ENCODE peak calls at places on chromosomes 11 and 22, in six cellular contexts. C is HCT116, S is SK-N-SH, N is HepG2, P is K562, T is H1. G is an unnamed sample.
A peak's percentile ranks its signal among the peaks of the same experiment; 100 is the strongest.

GRCh38 chr22:50670513-50670912 is 2.1 kb upstream of the SHANK3 start:
- DNase-seq in C (no peak), S (no peak), N (no peak), P (no peak), T (no peak), G (no peak)

GRCh38 chr11:47433157-47433556 is 6.9 kb upstream of the PSMC3 start:
- DNase-seq in C (no peak), S (no peak), N (peak; percentile 27), P (no peak), T (no peak), G (no peak)

GRCh38 chr11:114496915-114497314 is 57.6 kb downstream of the REXO2 start:
- DNase-seq in C (no peak), S (no peak), N (no peak), P (no peak), T (no peak), G (no peak)

GRCh38 chr11:112499153-112499907 is 238.7 kb upstream of the PLET1 start:
- DNase-seq in C (no peak), S (no peak), N (no peak), P (no peak), T (peak; percentile 49), G (no peak)

GRCh38 chr11:6205366-6205765 is at the start of gene C11orf42:
- DNase-seq in C (no peak), S (no peak), N (no peak), P (no peak), T (no peak), G (no peak)

GRCh38 chr11:96607890-96608558 is 218.2 kb downstream of the JRKL start:
- DNase-seq in C (no peak), S (no peak), N (no peak), P (no peak), T (no peak), G (no peak)

GRCh38 chr11:62716206-62716605 is 8.7 kb downstream of the GNG3 start:
- DNase-seq in C (no peak), S (no peak), N (no peak), P (no peak), T (no peak), G (no peak)

GRCh38 chr22:43967069-43967468 is 11.8 kb downstream of the SAMM50 start:
- DNase-seq in C (no peak), S (no peak), N (no peak), P (no peak), T (no peak), G (no peak)

GRCh38 chr22:37894939-37895670 is 11.0 kb upstream of the MICALL1 start:
- DNase-seq in C (no peak), S (no peak), N (no peak), P (no peak), T (peak; percentile 65), G (no peak)

GRCh38 chr11:45885921-45886721 is 670 bp downstream of the MAPK8IP1 start:
- DNase-seq in C (no peak), S (peak; percentile 78), N (no peak), P (no peak), T (peak; percentile 80), G (no peak)

GRCh38 chr22:30270841-30271240 is 4.2 kb upstream of the OSM start:
- DNase-seq in C (no peak), S (no peak), N (no peak), P (peak; percentile 59), T (no peak), G (no peak)

GRCh38 chr22:49396817-49397216 is 430.9 kb downstream of the BRD1 start:
- DNase-seq in C (no peak), S (no peak), N (no peak), P (no peak), T (no peak), G (no peak)

GRCh38 chr11:35751664-35752061 is 89.1 kb downstream of the TRIM44 start:
- DNase-seq in C (no peak), S (no peak), N (no peak), P (no peak), T (no peak), G (no peak)

GRCh38 chr11:15370774-15371173 is 256.1 kb downstream of the INSC start:
- DNase-seq in C (no peak), S (no peak), N (no peak), P (no peak), T (no peak), G (no peak)

GRCh38 chr11:68438658-68439259 is 21.8 kb upstream of the PPP6R3 start:
- DNase-seq in C (no peak), S (no peak), N (no peak), P (no peak), T (no peak), G (no peak)

GRCh38 chr11:45964911-45965389 is 42.5 kb downstream of the LARGE2 start:
- DNase-seq in C (peak; percentile 49), S (peak; percentile 81), N (peak; percentile 54), P (peak; percentile 77), T (peak; percentile 70), G (peak; percentile 63)

DNA sequence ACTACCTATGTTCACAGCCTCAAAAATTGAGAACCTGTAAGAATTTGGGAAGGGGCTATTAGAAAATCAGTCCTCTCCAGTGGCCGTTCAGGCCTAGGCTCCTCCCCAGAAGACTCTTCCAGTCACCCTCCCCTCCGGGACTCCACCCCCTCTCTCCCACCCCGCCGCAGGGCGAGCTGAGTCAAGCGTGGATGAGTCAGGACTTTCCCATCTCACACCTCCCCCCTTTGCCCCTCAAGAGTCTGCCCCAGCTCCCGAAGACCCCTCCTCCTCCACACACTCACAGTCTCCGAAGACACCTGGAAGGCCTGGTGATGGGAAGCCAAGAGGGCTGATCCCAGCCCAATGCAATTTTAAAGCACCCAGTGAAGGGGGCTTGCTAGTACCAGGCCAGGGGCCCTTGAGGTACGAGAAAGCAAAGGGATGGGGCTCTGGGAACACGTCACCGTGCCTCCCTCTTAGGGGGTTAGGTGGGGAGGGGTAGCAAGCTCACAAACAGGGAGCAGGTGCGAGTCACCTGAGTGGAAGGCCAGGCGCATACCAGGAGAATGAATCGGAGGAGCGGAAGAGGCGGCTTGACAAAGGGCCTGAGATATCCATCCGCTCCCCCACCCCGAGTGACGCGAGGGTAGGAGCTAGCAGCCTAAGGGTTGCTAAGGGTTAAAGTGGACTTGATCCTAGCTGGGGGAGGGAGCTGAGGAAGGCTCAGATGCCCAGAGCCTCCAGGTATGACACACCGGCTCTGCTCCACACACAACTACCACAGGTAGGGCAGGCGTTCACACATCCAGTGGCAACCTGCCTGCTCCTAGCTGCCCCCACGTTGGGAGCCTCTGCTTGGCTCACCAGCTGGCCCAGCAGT is 13.6 kb downstream of the BCL9L start:
- DNase-seq in C (peak; percentile 96), S (no peak), N (peak; percentile 83), P (peak; percentile 81), T (peak; percentile 86), G (peak; percentile 96)
- TF ChIP-seq SIN3A in C (no peak), S (peak; percentile 15), N (no peak), P (no peak), T (peak; percentile 37), G (peak; percentile 8)

GRCh38 chr11:44812971-44813370 is 86.2 kb downstream of the TSPAN18 start:
- DNase-seq in C (no peak), S (no peak), N (no peak), P (no peak), T (no peak), G (no peak)

GRCh38 chr11:44815917-44816456 is 89.2 kb downstream of the TSPAN18 start:
- DNase-seq in C (no peak), S (no peak), N (no peak), P (no peak), T (no peak), G (no peak)

GRCh38 chr11:44811841-44812448 is 85.2 kb downstream of the TSPAN18 start:
- DNase-seq in C (no peak), S (no peak), N (no peak), P (no peak), T (no peak), G (no peak)

GRCh38 chr11:44814881-44815592 is 88.3 kb downstream of the TSPAN18 start:
- DNase-seq in C (no peak), S (no peak), N (no peak), P (no peak), T (no peak), G (no peak)

GRCh38 chr11:44813401-44813800 is 86.6 kb downstream of the TSPAN18 start:
- DNase-seq in C (no peak), S (no peak), N (no peak), P (no peak), T (no peak), G (no peak)
- TF ChIP-seq SIN3A in C (no peak), S (no peak), N (no peak), P (no peak), T (no peak), G (no peak)

GRCh38 chr11:98062714-98063113 is 958.0 kb upstream of the CNTN5 start:
- DNase-seq in C (no peak), S (no peak), N (no peak), P (no peak), T (no peak), G (no peak)

GRCh38 chr11:98069861-98070260 is 950.9 kb upstream of the CNTN5 start:
- DNase-seq in C (no peak), S (no peak), N (no peak), P (no peak), T (no peak), G (no peak)

DNA sequence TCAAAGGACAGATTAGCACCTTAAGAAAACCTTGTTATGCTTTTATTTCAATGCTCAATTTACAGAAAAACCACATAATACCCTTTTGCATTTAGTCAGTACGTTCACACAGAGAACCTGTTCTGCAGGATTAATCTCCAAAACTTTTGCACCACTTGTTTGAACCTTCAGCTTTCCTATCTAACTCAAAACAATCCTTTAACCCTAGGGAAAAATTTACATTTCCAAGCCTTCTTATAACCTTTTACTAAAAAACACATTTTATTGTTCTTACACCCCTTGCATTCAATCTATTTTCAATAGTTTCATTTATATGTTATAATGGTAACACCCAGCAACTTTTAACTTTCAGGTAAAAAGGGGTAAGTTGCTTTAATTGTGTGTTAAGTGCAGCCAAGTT is 952.5 kb upstream of the CNTN5 start:
- DNase-seq in C (no peak), S (no peak), N (no peak), P (no peak), T (no peak), G (no peak)
- TF ChIP-seq SIN3A in C (no peak), S (no peak), N (no peak), P (no peak), T (no peak), G (no peak)

GRCh38 chr22:32053165-32053755 is 10.2 kb downstream of the SLC5A1 start:
- DNase-seq in C (no peak), S (no peak), N (no peak), P (no peak), T (no peak), G (no peak)

GRCh38 chr22:32048069-32048468 is 5.0 kb downstream of the SLC5A1 start:
- DNase-seq in C (no peak), S (no peak), N (no peak), P (no peak), T (no peak), G (no peak)

GRCh38 chr22:32055069-32055468 is 12.0 kb downstream of the SLC5A1 start:
- DNase-seq in C (no peak), S (no peak), N (no peak), P (no peak), T (no peak), G (no peak)

GRCh38 chr22:32050678-32051515 is 7.8 kb downstream of the SLC5A1 start:
- DNase-seq in C (peak; percentile 95), S (no peak), N (peak; percentile 20), P (no peak), T (no peak), G (peak; percentile 43)

DNA sequence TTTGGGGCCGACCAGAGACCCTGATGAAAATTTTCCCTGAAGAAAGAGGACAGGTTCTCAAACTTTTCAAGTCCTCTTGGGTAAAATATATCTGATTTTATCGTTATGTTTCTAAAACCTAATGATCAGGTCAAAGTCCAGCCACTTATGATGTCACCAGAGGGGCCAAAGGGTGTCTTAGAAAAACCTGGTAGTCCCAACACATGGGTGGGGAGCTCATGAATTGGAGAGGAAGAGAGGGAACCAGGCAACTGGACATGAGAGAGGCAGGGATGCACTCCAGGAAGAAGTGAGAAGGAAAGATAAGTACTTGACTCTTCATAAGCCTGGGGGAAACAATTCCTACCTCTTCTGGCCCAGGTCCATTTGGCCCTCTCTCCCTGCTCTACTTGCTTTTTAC is 9.2 kb downstream of the SLC5A1 start:
- DNase-seq in C (no peak), S (no peak), N (no peak), P (no peak), T (no peak), G (no peak)
- TF ChIP-seq SIN3A in C (no peak), S (no peak), N (no peak), P (no peak), T (no peak), G (no peak)

G was measured in Panc1.